ENCODE peak calls at places on chromosomes 2 and 18, in four cellular contexts. One of them, this sample, is unnamed.
A peak's percentile ranks its signal among the peaks of the same experiment; 100 is the strongest.

GRCh38 chr2:39990335-39990734 is 211.3 kb upstream of the THUMPD2 start:
- DNase-seq in sigmoid colon: no peak
- DNase-seq in SK-N-SH: no peak
- DNase-seq in K562: no peak
- DNase-seq in this sample: no peak

GRCh38 chr2:137957033-137957432 is 7.2 kb upstream of the HNMT start:
- DNase-seq in sigmoid colon: no peak
- DNase-seq in K562: no peak
- DNase-seq in SK-N-SH: no peak
- DNase-seq in this sample: no peak

GRCh38 chr18:22630980-22631379 is 213.3 kb upstream of the CTAGE1 start:
- DNase-seq in K562: no peak
- DNase-seq in SK-N-SH: no peak
- DNase-seq in sigmoid colon: no peak
- DNase-seq in this sample: no peak

GRCh38 chr18:52677991-52678390 is 338.0 kb downstream of the DCC start:
- DNase-seq in SK-N-SH: no peak
- DNase-seq in K562: no peak
- DNase-seq in sigmoid colon: no peak
- DNase-seq in this sample: no peak

GRCh38 chr2:8494589-8494988 is 187.3 kb upstream of the ID2 start:
- DNase-seq in SK-N-SH: no peak
- DNase-seq in K562: no peak
- DNase-seq in sigmoid colon: peak; percentile 62
- DNase-seq in this sample: peak; percentile 62

GRCh38 chr18:46706968-46707367 is 49.9 kb downstream of the ST8SIA5 start:
- DNase-seq in K562: no peak
- DNase-seq in sigmoid colon: no peak
- DNase-seq in SK-N-SH: no peak
- DNase-seq in this sample: no peak

GRCh38 chr2:191907545-191907944 is 60.7 kb upstream of the CAVIN2 start:
- DNase-seq in SK-N-SH: no peak
- DNase-seq in K562: no peak
- DNase-seq in sigmoid colon: no peak
- DNase-seq in this sample: no peak

GRCh38 chr2:20465716-20466391 is 19.0 kb downstream of the RHOB start:
- DNase-seq in SK-N-SH: peak; percentile 67
- DNase-seq in K562: no peak
- DNase-seq in sigmoid colon: peak; percentile 26
- DNase-seq in this sample: no peak

GRCh38 chr2:196902828-196903227 is 23.7 kb downstream of the PGAP1 start:
- DNase-seq in sigmoid colon: no peak
- DNase-seq in K562: no peak
- DNase-seq in SK-N-SH: no peak
- DNase-seq in this sample: no peak

GRCh38 chr18:1483386-1483785 is 578.7 kb downstream of the ADCYAP1 start:
- DNase-seq in sigmoid colon: no peak
- DNase-seq in SK-N-SH: no peak
- DNase-seq in K562: no peak
- DNase-seq in this sample: no peak

GRCh38 chr2:176115883-176116813 is at the start of gene HOXD10:
- DNase-seq in SK-N-SH: peak; percentile 90
- DNase-seq in sigmoid colon: peak; percentile 67
- DNase-seq in K562: peak; percentile 38
- DNase-seq in this sample: peak; percentile 80

GRCh38 chr18:63850010-63850409 is 37.5 kb upstream of the SERPINB2 start:
- DNase-seq in sigmoid colon: no peak
- DNase-seq in SK-N-SH: peak; percentile 10
- DNase-seq in K562: no peak
- DNase-seq in this sample: no peak

GRCh38 chr18:78757014-78757413 is 222.6 kb upstream of the SALL3 start:
- DNase-seq in sigmoid colon: no peak
- DNase-seq in K562: no peak
- DNase-seq in SK-N-SH: no peak
- DNase-seq in this sample: no peak

GRCh38 chr2:66433695-66433944 is 1.3 kb upstream of the MEIS1 start:
- DNase-seq in sigmoid colon: no peak
- DNase-seq in K562: no peak
- DNase-seq in SK-N-SH: no peak
- DNase-seq in this sample: no peak
- TF ChIP-seq EP300 in sigmoid colon: no peak
- TF ChIP-seq EP300 in K562: no peak
- TF ChIP-seq EP300 in SK-N-SH: no peak
- TF ChIP-seq EP300 in this sample: no peak

DNA sequence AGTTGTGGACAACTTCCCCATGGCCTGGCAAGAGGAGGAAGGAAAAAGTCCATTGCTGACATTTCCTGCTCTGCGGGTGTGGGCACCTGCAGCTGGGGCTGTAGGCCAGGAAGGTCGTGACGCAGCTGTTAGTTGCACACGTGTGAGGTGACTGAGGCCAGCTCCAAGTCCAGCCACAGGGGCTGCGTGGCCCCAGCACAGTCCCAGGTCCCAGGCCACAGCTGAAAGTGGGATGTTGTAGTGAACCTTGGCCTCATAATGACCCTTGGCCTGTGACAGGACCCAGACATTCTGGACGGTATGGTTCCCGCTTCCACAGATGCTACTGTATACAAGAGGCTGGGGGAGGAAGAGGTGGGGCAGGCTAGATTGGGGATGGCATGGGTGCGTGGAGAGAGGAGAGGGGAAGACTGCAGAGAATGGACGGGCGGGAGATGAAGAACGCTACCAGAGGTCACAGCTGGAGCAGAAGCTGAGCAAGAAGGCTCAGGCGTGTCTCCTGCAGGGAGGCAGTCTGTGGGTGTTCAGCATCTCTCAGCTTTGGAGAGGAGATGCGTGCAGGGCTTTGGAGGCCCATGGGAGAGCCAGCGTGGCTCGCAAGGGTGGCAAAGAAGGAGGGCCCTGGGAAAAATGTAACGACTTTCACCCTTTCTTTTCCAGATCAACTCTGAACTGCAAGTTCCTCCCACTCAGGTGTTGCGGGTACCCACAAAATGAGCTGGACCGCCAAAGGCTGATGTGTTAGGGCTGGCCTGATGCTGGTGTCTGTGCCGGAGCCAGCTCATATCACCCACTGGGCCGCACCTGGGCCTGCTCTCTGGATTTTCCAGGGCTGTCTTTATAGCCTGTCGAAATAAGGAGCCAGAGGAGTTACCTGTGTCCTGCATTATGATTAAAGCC is 21.9 kb downstream of the OTOF start:
- DNase-seq in K562: no peak
- DNase-seq in SK-N-SH: no peak
- DNase-seq in sigmoid colon: peak; percentile 70
- DNase-seq in this sample: no peak
- TF ChIP-seq EP300 in K562: no peak
- TF ChIP-seq EP300 in SK-N-SH: no peak
- TF ChIP-seq EP300 in sigmoid colon: no peak
- TF ChIP-seq EP300 in this sample: no peak

GRCh38 chr2:28581312-28581711 is 85.5 kb downstream of the PLB1 start:
- DNase-seq in SK-N-SH: no peak
- DNase-seq in sigmoid colon: peak; percentile 20
- DNase-seq in K562: no peak
- DNase-seq in this sample: no peak

GRCh38 chr2:28582595-28582994 is 86.7 kb downstream of the PLB1 start:
- DNase-seq in K562: no peak
- DNase-seq in SK-N-SH: no peak
- DNase-seq in sigmoid colon: peak; percentile 54
- DNase-seq in this sample: no peak

GRCh38 chr2:28582152-28582551 is 86.3 kb downstream of the PLB1 start:
- DNase-seq in K562: no peak
- DNase-seq in sigmoid colon: peak; percentile 32
- DNase-seq in SK-N-SH: no peak
- DNase-seq in this sample: no peak

GRCh38 chr2:28586864-28587263 is 91.0 kb downstream of the PLB1 start:
- DNase-seq in K562: no peak
- DNase-seq in SK-N-SH: no peak
- DNase-seq in sigmoid colon: peak; percentile 50
- DNase-seq in this sample: no peak

GRCh38 chr2:28583899-28584553 is 88.2 kb downstream of the PLB1 start:
- DNase-seq in K562: peak; percentile 89
- DNase-seq in sigmoid colon: peak; percentile 93
- DNase-seq in SK-N-SH: no peak
- DNase-seq in this sample: peak; percentile 47
- TF ChIP-seq EP300 in K562: peak; percentile 84
- TF ChIP-seq EP300 in sigmoid colon: no peak
- TF ChIP-seq EP300 in SK-N-SH: peak; percentile 91
- TF ChIP-seq EP300 in this sample: no peak

DNA sequence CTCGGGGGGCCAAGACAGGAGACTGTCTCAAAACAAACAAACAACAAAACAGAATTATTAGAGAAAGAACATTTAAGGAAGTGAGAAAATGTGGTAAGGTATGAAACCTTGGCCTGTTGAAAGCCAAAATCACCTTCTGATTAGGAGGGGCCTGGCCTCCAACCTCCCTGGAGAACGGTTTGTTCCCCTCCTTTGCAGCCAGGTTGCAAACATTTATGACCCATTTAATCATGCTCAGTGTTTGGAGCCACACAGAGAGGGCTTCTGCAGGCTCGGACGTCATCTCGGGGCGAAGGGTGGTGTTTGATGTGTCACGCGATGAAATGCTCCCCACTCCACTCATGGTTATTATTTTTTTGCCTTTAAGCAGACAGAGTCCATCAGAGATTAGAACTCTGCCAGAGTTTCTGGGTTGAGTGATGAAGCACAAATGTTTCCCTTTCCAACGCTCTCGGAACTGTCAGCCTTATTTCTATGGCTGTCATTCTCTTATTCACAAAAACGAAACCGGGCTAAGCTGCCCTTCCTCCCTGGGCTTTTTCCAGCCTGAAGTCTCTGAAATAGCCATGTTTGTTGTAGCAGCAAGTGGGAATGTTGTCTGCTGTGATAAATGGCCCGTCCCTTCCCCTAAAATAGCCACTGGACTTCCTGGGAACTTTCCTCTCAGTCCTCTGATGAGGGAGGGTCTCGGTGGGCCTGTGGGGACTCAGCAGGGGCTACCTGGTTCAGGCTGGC is 33.6 kb upstream of the ROCK2 start:
- DNase-seq in sigmoid colon: peak; percentile 85
- DNase-seq in K562: no peak
- DNase-seq in SK-N-SH: no peak
- DNase-seq in this sample: no peak
- TF ChIP-seq EP300 in sigmoid colon: peak; percentile 86
- TF ChIP-seq EP300 in K562: no peak
- TF ChIP-seq EP300 in SK-N-SH: no peak
- TF ChIP-seq EP300 in this sample: no peak